ENCODE peak calls at places on chromosomes 13 and 19, in six cellular contexts. U, B, K, G, A and N are unnamed samples.
A peak's percentile ranks its signal among the peaks of the same experiment; 100 is the strongest.

GRCh38 chr19:1819976-1820255 is 7.8 kb upstream of the ATP8B3 start:
- DNase-seq in U (no peak), B (no peak), K (no peak), G (no peak), A (no peak), N (no peak)

GRCh38 chr13:113734099-113734825 is 24.8 kb upstream of the TMEM255B start:
- DNase-seq in U (no peak), B (no peak), K (no peak), G (no peak), A (no peak), N (no peak)

GRCh38 chr13:24232474-24232873 is 72.0 kb downstream of the SPATA13 start:
- DNase-seq in U (no peak), B (no peak), K (no peak), G (peak; percentile 63), A (no peak), N (no peak)

GRCh38 chr13:91767681-91768080 is 369.3 kb downstream of the GPC5 start:
- DNase-seq in U (no peak), B (no peak), K (no peak), G (no peak), A (peak; percentile 41), N (no peak)

GRCh38 chr19:41223431-41224234 is 4.6 kb downstream of the AXL start:
- DNase-seq in U (no peak), B (peak; percentile 65), K (peak; percentile 49), G (peak; percentile 76), A (peak; percentile 71), N (peak; percentile 92)

GRCh38 chr13:111491021-111491420 is 170.6 kb downstream of the TEX29 start:
- DNase-seq in U (no peak), B (no peak), K (no peak), G (peak; percentile 19), A (no peak), N (no peak)

GRCh38 chr19:5631511-5632240 is 8.8 kb downstream of the SAFB start:
- DNase-seq in U (no peak), B (no peak), K (no peak), G (no peak), A (no peak), N (no peak)

GRCh38 chr19:28905996-28906395 is 307.0 kb downstream of the UQCRFS1 start:
- DNase-seq in U (no peak), B (no peak), K (no peak), G (no peak), A (no peak), N (no peak)

GRCh38 chr13:50994651-50995050 is 85.1 kb downstream of the RNASEH2B start:
- DNase-seq in U (no peak), B (no peak), K (no peak), G (no peak), A (no peak), N (no peak)

GRCh38 chr13:33794576-33794975 is 23.4 kb upstream of the RFC3 start:
- DNase-seq in U (no peak), B (peak; percentile 10), K (no peak), G (no peak), A (no peak), N (no peak)

GRCh38 chr13:84430441-84430840 is 548.2 kb upstream of the SLITRK1 start:
- DNase-seq in U (no peak), B (no peak), K (no peak), G (no peak), A (no peak), N (no peak)

GRCh38 chr13:72221276-72221962 is 354.4 kb upstream of the DACH1 start:
- DNase-seq in U (peak; percentile 40), B (peak; percentile 46), K (peak; percentile 18), G (peak; percentile 86), A (peak; percentile 14), N (peak; percentile 59)

GRCh38 chr19:31313291-31314030 is 35.8 kb downstream of the TSHZ3 start:
- DNase-seq in U (no peak), B (no peak), K (no peak), G (no peak), A (no peak), N (no peak)

GRCh38 chr19:8307400-8307964 is 676 bp downstream of the CD320 start:
- DNase-seq in U (no peak), B (no peak), K (no peak), G (peak; percentile 45), A (no peak), N (peak; percentile 42)

GRCh38 chr13:28411859-28412353 is 83.0 kb downstream of the FLT1 start:
- DNase-seq in U (no peak), B (no peak), K (no peak), G (no peak), A (peak; percentile 7), N (no peak)

GRCh38 chr19:2573916-2574315 is 98.0 kb downstream of the GADD45B start:
- DNase-seq in U (no peak), B (no peak), K (no peak), G (no peak), A (no peak), N (no peak)

GRCh38 chr13:103275708-103276107 is 209.5 kb upstream of the SLC10A2 start:
- DNase-seq in U (no peak), B (peak; percentile 23), K (no peak), G (no peak), A (no peak), N (no peak)

GRCh38 chr13:112474869-112475268 is 98.7 kb downstream of the SPACA7 start:
- DNase-seq in U (no peak), B (no peak), K (no peak), G (no peak), A (no peak), N (no peak)

GRCh38 chr19:48398329-48399235 is 5.1 kb downstream of the GRIN2D start:
- DNase-seq in U (peak; percentile 93), B (peak; percentile 42), K (peak; percentile 91), G (peak; percentile 97), A (peak; percentile 90), N (peak; percentile 68)

GRCh38 chr13:92966341-92966740 is 260.3 kb upstream of the GPC6 start:
- DNase-seq in U (no peak), B (no peak), K (no peak), G (peak; percentile 0), A (no peak), N (no peak)

DNA sequence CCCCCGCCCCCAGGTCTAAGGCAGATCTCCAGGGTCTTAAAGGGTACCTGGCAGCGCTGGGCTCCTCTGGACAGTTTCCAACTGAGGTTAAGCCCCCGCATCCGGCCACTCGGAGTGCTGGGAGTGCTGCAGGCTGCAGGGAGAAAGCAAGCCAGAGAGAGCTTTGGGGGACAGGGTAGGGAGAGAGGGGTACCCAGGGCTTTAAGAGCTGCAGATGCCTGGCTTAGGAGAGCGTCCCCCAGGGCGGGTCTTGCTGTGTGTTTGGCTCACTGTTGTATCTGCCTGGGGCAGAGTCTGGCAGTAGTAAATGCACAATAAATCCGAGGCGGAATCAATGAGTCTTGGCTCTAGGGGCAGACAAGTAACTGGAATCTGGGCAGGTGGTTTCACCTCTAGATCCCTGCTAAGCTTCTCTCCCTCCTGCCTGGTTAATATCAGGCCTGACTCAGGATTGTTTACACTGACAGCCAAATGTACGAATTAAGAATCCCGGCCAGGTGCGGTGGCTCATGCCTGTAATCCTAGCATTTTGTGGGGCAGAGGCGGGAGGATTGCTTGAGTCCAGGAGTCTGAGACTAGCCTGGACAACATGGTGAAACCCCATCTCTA is 798 bp upstream of the COX6B2 start:
- DNase-seq in U (no peak), B (peak; percentile 87), K (no peak), G (peak; percentile 77), A (no peak), N (peak; percentile 66)
- TF ChIP-seq EZH2 in U (no peak), B (no peak), K (no peak), G (no peak), A (no peak), N (no peak)

GRCh38 chr19:19538077-19538764 is at the start of gene CILP2:
- DNase-seq in U (peak; percentile 66), B (no peak), K (no peak), G (peak; percentile 89), A (peak; percentile 77), N (peak; percentile 28)
- TF ChIP-seq EZH2 in U (no peak), B (no peak), K (no peak), G (peak; percentile 44), A (no peak), N (no peak)

DNA sequence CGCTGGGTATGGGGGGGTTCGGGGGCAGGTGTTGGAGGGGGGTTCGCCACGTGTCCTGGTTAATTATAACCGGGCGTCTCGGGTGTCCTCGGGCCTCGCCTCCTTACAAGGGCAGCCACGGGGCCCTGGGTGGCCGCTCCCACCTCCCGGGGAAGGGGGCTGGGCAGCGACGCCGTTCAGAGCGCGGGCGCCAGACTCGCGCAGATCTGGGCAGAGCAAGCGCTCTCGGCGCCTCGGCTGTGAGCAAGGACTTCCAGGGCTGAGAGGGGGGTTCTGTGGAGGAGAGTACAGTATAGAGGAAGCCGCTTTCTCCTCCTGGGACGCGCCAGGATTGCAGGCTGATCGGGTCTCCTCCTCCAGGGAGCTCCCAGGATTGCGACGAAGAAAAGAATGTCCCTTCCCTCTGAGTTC is 1.0 kb upstream of the CKM start:
- DNase-seq in U (no peak), B (no peak), K (no peak), G (peak; percentile 75), A (peak; percentile 51), N (no peak)
- TF ChIP-seq EZH2 in U (no peak), B (no peak), K (no peak), G (no peak), A (no peak), N (no peak)

GRCh38 chr13:40341086-40341471 is 325.4 kb downstream of the FOXO1 start:
- DNase-seq in U (no peak), B (no peak), K (no peak), G (peak; percentile 62), A (no peak), N (no peak)
- TF ChIP-seq EZH2 in U (no peak), B (no peak), K (no peak), G (no peak), A (no peak), N (no peak)

GRCh38 chr13:44508562-44509062 is 67.5 kb downstream of the TSC22D1 start:
- DNase-seq in U (no peak), B (no peak), K (no peak), G (peak; percentile 18), A (no peak), N (no peak)
- TF ChIP-seq EZH2 in U (no peak), B (no peak), K (no peak), G (no peak), A (no peak), N (no peak)

DNA sequence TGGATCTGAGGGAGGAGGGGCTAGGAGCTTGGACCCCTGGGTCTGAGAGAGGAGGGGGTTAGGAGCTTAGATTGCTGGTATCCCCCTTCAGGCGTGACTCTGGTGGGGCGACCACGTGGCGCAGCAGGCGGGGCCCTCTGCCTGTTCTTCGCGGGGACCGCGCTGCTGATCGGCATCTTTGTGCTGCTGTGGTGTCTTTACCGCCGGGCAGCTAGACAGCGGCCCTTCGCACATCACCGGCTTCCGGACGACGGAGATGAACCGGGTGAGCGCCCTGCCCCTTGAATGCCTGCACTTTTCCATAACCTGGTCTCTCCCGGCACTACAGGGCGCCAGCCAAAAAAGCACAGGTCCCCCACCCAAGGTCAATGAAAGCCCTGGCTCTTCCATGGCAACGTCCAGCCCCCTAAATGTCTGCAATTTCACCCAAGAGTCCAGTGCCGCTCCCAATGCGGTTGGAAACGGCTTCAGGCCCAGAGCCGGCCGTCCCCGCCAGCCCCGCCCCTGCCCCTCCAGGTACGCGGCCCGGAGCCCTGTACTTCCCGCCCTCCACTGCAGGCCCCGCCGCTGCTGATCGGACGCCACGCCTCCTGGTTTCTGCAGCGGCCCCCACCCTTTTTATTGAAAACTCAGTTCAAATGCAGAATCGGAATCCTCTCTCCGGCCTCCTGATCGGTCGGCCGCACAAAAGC is 2.8 kb downstream of the GFY start:
- DNase-seq in U (no peak), B (peak; percentile 14), K (no peak), G (peak; percentile 88), A (no peak), N (peak; percentile 43)
- TF ChIP-seq EZH2 in U (no peak), B (no peak), K (no peak), G (no peak), A (peak; percentile 92), N (no peak)